ENCODE peak calls at places on chromosomes 4 and X, in five cellular contexts. X, S, Y, H and O are unnamed samples. For H3K4me1, the result is how much of the 10 kb centered on the place peaks cover.

GRCh38 chrX:107596651-107597050 is 31.7 kb upstream of the PRPS1 start:
- DNase-seq in X (no peak), H (no peak), S (no peak), Y (no peak), O (no peak)

GRCh38 chr4:83138979-83139378 is 24.4 kb upstream of the PLAC8 start:
- DNase-seq in H (no peak), S (no peak), Y (no peak), X (no peak), O (no peak)

GRCh38 chr4:74473155-74473811 is 28.3 kb downstream of the AREG start:
- DNase-seq in Y (no peak), X (peak), S (peak), H (no peak), O (no peak)

GRCh38 chr4:4491396-4491893 is 50.4 kb downstream of the STX18 start:
- DNase-seq in H (no peak), S (no peak), Y (no peak), X (no peak), O (no peak)

GRCh38 chr4:1201851-1202525 is 29.6 kb upstream of the SPON2 start:
- DNase-seq in Y (no peak), S (peak), H (peak), X (peak), O (peak)

GRCh38 chrX:9558615-9559014 is 93.8 kb downstream of the TBL1X start:
- DNase-seq in Y (no peak), X (no peak), S (no peak), H (no peak), O (no peak)

GRCh38 chrX:40031861-40032422 is 65.8 kb downstream of the BCOR start:
- DNase-seq in X (no peak), S (no peak), Y (no peak), H (no peak), O (no peak)

GRCh38 chr4:73897380-73898136 is 28.4 kb downstream of the CXCL1 start:
- DNase-seq in X (no peak), S (no peak), H (no peak), Y (no peak), O (no peak)

GRCh38 chr4:519885-520595 is 21.0 kb downstream of the PIGG start:
- DNase-seq in Y (no peak), H (no peak), S (no peak), X (no peak), O (no peak)

GRCh38 chr4:120921456-120922389 is 803 bp downstream of the PRDM5 start:
- DNase-seq in X (peak), H (peak), S (peak), Y (peak), O (peak)

GRCh38 chr4:156347412-156348075 is 393.9 kb upstream of the CTSO start:
- DNase-seq in X (no peak), Y (no peak), S (no peak), H (no peak), O (no peak)

GRCh38 chrX:39905475-39905889 is 192.3 kb downstream of the BCOR start:
- DNase-seq in S (peak), X (no peak), H (no peak), Y (no peak), O (no peak)

GRCh38 chr4:73729534-73730165 is 10.7 kb upstream of the CXCL8 start:
- DNase-seq in Y (peak), X (peak), H (peak), S (peak), O (peak)

GRCh38 chr4:821181-821591 is 4.7 kb downstream of the CPLX1 start:
- DNase-seq in H (no peak), X (no peak), S (no peak), Y (no peak), O (no peak)

GRCh38 chrX:2299871-2300270 is 200.9 kb downstream of the DHRSX start:
- DNase-seq in X (no peak), H (no peak), Y (no peak), S (no peak), O (no peak)

GRCh38 chr4:123415977-123416376 is 19.4 kb downstream of the SPRY1 start:
- DNase-seq in X (no peak), Y (no peak), S (no peak), H (no peak), O (no peak)

GRCh38 chr4:148787831-148788477 is 345.7 kb upstream of the NR3C2 start:
- DNase-seq in S (no peak), Y (no peak), X (no peak), H (no peak), O (no peak)

GRCh38 chr4:104749062-104749461 is 254.4 kb upstream of the CXXC4 start:
- DNase-seq in X (no peak), S (no peak), H (no peak), Y (no peak), O (no peak)

GRCh38 chr4:78937837-78938236 is 1.4 kb downstream of the PAQR3 start:
- DNase-seq in H (no peak), Y (no peak), X (no peak), S (no peak), O (no peak)

GRCh38 chrX:136531951-136532350 is at the start of gene VGLL1:
- DNase-seq in S (no peak), H (no peak), Y (no peak), X (no peak), O (no peak)

GRCh38 chr4:154961263-154961662 is 180.2 kb downstream of the RBM46 start:
- DNase-seq in S (no peak), Y (no peak), X (no peak), H (no peak), O (no peak)

GRCh38 chr4:141102367-141102766 is 30.9 kb downstream of the RNF150 start:
- DNase-seq in Y (no peak), S (no peak), X (no peak), H (no peak), O (no peak)

GRCh38 chr4:28879178-28879577 is 1841.0 kb upstream of the PCDH7 start:
- DNase-seq in H (no peak), Y (no peak), S (no peak), X (no peak), O (no peak)

GRCh38 chr4:119480331-119480730 is 148.3 kb downstream of the PDE5A start:
- DNase-seq in H (no peak), X (no peak), S (no peak), Y (no peak), O (no peak)

GRCh38 chr4:81651500-81651899 is 179.8 kb upstream of the RASGEF1B start:
- DNase-seq in S (no peak), H (no peak), X (no peak), Y (no peak), O (no peak)

DNA sequence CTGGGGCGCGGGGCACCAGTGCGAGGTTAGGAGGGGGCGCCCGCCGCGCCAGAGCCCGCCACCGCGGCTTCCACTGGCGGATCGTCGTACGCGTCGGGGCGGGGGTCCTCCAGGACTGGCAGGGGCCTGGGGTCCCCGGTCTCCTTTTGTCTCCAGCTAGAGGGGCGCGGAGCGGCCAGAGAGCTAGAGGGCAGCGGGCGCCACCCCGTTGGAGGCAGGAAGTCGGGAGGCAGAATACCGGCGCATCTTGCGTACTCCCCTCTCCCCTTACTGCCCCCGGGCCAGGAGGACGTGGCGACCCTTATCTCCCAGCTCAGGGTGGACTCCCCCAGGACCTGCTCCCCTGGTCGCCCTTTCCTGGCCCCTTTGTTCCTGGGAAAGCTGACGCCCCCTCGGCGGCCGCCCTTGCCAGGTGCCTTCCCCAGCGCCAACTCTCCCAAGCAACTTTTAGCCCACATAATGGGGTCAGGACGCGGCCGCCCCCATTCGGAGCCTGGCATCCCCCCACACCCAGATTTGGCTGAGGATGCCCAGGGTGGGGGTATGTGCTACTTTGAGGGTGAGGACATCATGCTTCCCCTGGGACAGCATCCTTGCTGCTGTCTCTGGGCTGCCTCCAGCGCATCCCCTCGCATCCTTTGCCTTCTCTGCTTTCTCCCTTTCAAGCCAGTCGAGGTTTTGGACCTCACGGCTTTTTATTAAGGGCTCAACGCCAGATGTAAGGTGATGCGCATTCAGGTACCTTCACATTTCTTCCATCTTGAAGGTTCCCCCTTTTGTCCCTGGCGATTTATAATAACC is 976 bp downstream of the CNKSR2 start:
- DNase-seq in S (no peak), X (no peak), Y (no peak), H (no peak), O (no peak)
- H3K27ac ChIP-seq in S (peak), X (peak), Y (no peak), H (no peak), O (peak)

GRCh38 chr4:8046925-8047541 is 107.4 kb upstream of the AFAP1 start:
- DNase-seq in X (no peak), H (no peak), Y (no peak), S (peak), O (no peak)
- H3K4me1 ChIP-seq in X (under half), H (under half), Y (under half), S (under half), O (under half)

DNA sequence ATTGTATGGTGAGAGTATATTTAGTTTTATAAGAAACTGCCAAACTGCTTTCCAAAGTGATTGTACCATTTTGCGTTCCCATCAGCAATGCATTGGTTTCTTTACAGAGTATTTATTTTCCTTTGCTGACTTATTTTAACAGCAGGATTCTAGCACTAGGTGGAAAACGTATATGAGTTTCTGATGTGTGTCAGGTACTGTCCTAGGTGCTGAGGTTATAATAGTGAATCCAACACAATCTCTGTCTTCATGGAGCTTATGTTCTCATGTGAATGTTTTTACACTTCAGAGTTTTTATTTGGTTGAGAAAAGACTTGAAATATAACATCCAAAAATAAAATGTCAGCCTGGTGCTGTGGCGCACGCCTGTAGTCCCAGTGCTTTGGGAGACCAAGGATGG is 4.0 kb downstream of the REPS2 start:
- DNase-seq in Y (no peak), H (no peak), X (no peak), S (no peak), O (no peak)
- H3K27ac ChIP-seq in Y (no peak), H (no peak), X (no peak), S (no peak), O (no peak)

GRCh38 chr4:40256329-40256728 is 59.5 kb downstream of the RHOH start:
- DNase-seq in S (no peak), H (no peak), X (no peak), Y (no peak), O (no peak)

GRCh38 chr4:40253906-40254305 is 57.1 kb downstream of the RHOH start:
- DNase-seq in S (no peak), H (no peak), Y (no peak), X (no peak), O (no peak)

GRCh38 chr4:40258624-40259023 is 61.8 kb downstream of the RHOH start:
- DNase-seq in S (no peak), H (no peak), Y (no peak), X (no peak), O (no peak)

GRCh38 chr4:40255722-40256281 is 59.0 kb downstream of the RHOH start:
- DNase-seq in Y (no peak), X (no peak), S (no peak), H (no peak), O (no peak)

GRCh38 chr4:40254961-40255721 is 58.3 kb downstream of the RHOH start:
- DNase-seq in S (no peak), H (no peak), Y (no peak), X (no peak), O (no peak)
- H3K4me1 ChIP-seq in S (under half), H (under half), Y (under half), X (under half), O (under half)

GRCh38 chrX:48786825-48787538 is 592 bp downstream of the GATA1 start:
- DNase-seq in S (no peak), Y (no peak), H (no peak), X (no peak), O (no peak)
- H3K27ac ChIP-seq in S (no peak), Y (no peak), H (no peak), X (no peak), O (no peak)

GRCh38 chrX:18992829-18993228 is 8.9 kb upstream of the PHKA2 start:
- DNase-seq in H (no peak), Y (no peak), X (no peak), S (peak), O (no peak)

GRCh38 chrX:18996536-18996935 is 12.6 kb upstream of the PHKA2 start:
- DNase-seq in S (no peak), Y (no peak), X (no peak), H (no peak), O (no peak)

GRCh38 chrX:18995216-18995615 is 11.3 kb upstream of the PHKA2 start:
- DNase-seq in Y (no peak), X (no peak), H (no peak), S (no peak), O (no peak)

GRCh38 chrX:18997916-18998315 is 14.0 kb upstream of the PHKA2 start:
- DNase-seq in Y (no peak), X (no peak), S (no peak), H (no peak), O (no peak)

DNA sequence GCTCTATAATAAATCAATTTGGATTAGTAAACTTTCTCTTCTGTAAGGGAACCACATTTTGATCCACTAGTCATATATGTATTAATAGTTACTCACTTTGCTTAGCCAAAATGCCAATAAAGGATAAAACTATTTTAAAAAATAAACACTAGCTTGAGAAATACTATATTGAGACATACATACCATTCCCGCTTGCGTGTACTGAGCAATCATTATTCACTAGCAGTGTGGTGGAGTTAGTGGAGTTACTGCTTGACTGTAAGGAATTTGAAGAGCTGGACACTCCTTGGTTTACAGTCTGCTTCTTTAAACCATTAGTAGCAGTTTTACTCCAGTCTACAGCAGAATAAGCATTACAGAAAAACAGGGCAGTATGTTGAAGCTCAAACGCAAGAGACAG is 10.8 kb upstream of the PHKA2 start:
- DNase-seq in Y (no peak), S (no peak), H (no peak), X (no peak), O (no peak)
- H3K4me1 ChIP-seq in Y (under half), S (under half), H (under half), X (under half), O (under half)